ENCODE peak calls at places on chromosomes 3 and 15, in four cellular contexts. S is GM23338, T is GM04503, H is kidney tubule cell. G is an unnamed sample.

GRCh38 chr3:131299836-131300235 is 81.7 kb upstream of the NUDT16 start:
- DNase-seq in S (no peak), T (peak; percentile 9), H (no peak), G (no peak)

GRCh38 chr15:75508741-75509532 is 57.4 kb upstream of the SIN3A start:
- DNase-seq in T (no peak), S (peak; percentile 57), H (peak; percentile 30), G (peak; percentile 32)

GRCh38 chr3:139953131-139953910 is 18.3 kb downstream of the CLSTN2 start:
- DNase-seq in T (no peak), H (peak; percentile 39), S (no peak), G (no peak)

GRCh38 chr3:45986303-45986982 is 9.2 kb downstream of the FYCO1 start:
- DNase-seq in T (no peak), H (peak; percentile 91), S (no peak), G (peak; percentile 90)

GRCh38 chr15:48647963-48648362 is 2.5 kb upstream of the FBN1 start:
- DNase-seq in S (peak; percentile 34), T (no peak), H (peak; percentile 22), G (peak; percentile 27)

GRCh38 chr15:25022233-25022632 is 67.4 kb downstream of the SNRPN start:
- DNase-seq in H (peak; percentile 31), S (no peak), T (no peak), G (peak; percentile 2)

GRCh38 chr15:98009169-98009568 is 48.7 kb downstream of the ARRDC4 start:
- DNase-seq in H (no peak), T (no peak), S (no peak), G (no peak)

GRCh38 chr15:70526974-70527325 is 236.4 kb downstream of the UACA start:
- DNase-seq in H (no peak), T (no peak), S (no peak), G (no peak)

GRCh38 chr3:78115983-78116382 is 1076.1 kb downstream of the ROBO2 start:
- DNase-seq in S (no peak), H (no peak), T (no peak), G (no peak)

GRCh38 chr15:77057072-77057471 is 13.8 kb downstream of the TSPAN3 start:
- DNase-seq in T (no peak), H (no peak), S (no peak), G (no peak)

GRCh38 chr15:47778263-47778770 is 61.0 kb downstream of the SEMA6D start:
- DNase-seq in S (no peak), H (no peak), T (no peak), G (no peak)

GRCh38 chr3:99246010-99246654 is 344.6 kb upstream of the DCBLD2 start:
- DNase-seq in H (peak; percentile 38), T (peak; percentile 26), S (no peak), G (peak; percentile 49)

GRCh38 chr3:45548724-45549123 is 45.8 kb upstream of the LIMD1 start:
- DNase-seq in H (no peak), T (no peak), S (no peak), G (no peak)

GRCh38 chr3:178001670-178002101 is 534.5 kb upstream of the KCNMB2 start:
- DNase-seq in T (no peak), H (no peak), S (no peak), G (peak; percentile 44)

GRCh38 chr3:8529197-8529637 is 27.6 kb downstream of the LMCD1 start:
- DNase-seq in T (peak; percentile 58), H (peak; percentile 69), S (peak; percentile 23), G (no peak)

GRCh38 chr15:98382139-98382538 is 266.2 kb upstream of the IGF1R start:
- DNase-seq in S (peak; percentile 75), T (no peak), H (no peak), G (no peak)

GRCh38 chr15:68700395-68701123 is 120.1 kb downstream of the ANP32A start:
- DNase-seq in H (peak; percentile 20), S (peak; percentile 59), T (peak; percentile 21), G (peak; percentile 50)

GRCh38 chr15:38053786-38054185 is 119.3 kb downstream of the TMCO5A start:
- DNase-seq in S (no peak), T (no peak), H (no peak), G (no peak)

GRCh38 chr3:66302288-66302687 is 81.5 kb downstream of the SLC25A26 start:
- DNase-seq in T (no peak), S (no peak), H (no peak), G (no peak)

GRCh38 chr3:57176045-57176444 is 10.9 kb upstream of the IL17RD start:
- DNase-seq in H (no peak), T (no peak), S (no peak), G (no peak)

GRCh38 chr15:39629376-39629775 is 48.5 kb downstream of the THBS1 start:
- DNase-seq in T (no peak), S (no peak), H (peak; percentile 84), G (peak; percentile 90)

GRCh38 chr3:147987549-147987948 is 578.4 kb downstream of the ZIC1 start:
- DNase-seq in H (no peak), S (peak; percentile 11), T (no peak), G (no peak)

GRCh38 chr3:52490938-52491526 is 4.1 kb upstream of the STAB1 start:
- DNase-seq in T (no peak), H (peak; percentile 29), S (no peak), G (peak; percentile 87)

GRCh38 chr3:196323723-196324122 is 5.7 kb upstream of the DYNLT2B start:
- DNase-seq in H (no peak), S (peak; percentile 71), T (no peak), G (no peak)

GRCh38 chr3:33911525-33912322 is 113.3 kb downstream of the PDCD6IP start:
- DNase-seq in T (peak; percentile 42), H (peak; percentile 88), S (no peak), G (peak; percentile 86)

GRCh38 chr3:42780892-42781700 is 8.0 kb upstream of the CCDC13 start:
- DNase-seq in H (peak; percentile 76), T (peak; percentile 36), S (peak; percentile 88), G (peak; percentile 66)

GRCh38 chr15:75776075-75776443 is 63.4 kb upstream of the CSPG4 start:
- DNase-seq in H (peak; percentile 81), S (peak; percentile 37), T (no peak), G (peak; percentile 63)

GRCh38 chr3:119098620-119099222 is 47.2 kb upstream of the TEX55 start:
- DNase-seq in S (peak; percentile 60), H (peak; percentile 46), T (peak; percentile 8), G (peak; percentile 20)

GRCh38 chr3:52076900-52077299 is 20.5 kb upstream of the DUSP7 start:
- DNase-seq in S (no peak), H (no peak), T (no peak), G (no peak)

GRCh38 chr3:129859272-129859671 is 34.2 kb downstream of the TMCC1 start:
- DNase-seq in H (no peak), T (no peak), S (no peak), G (no peak)

GRCh38 chr3:168684519-168684918 is 588.8 kb upstream of the GOLIM4 start:
- DNase-seq in H (no peak), S (no peak), T (no peak), G (no peak)

GRCh38 chr3:40616420-40616819 is 91.7 kb downstream of the ZNF621 start:
- DNase-seq in S (peak; percentile 43), H (no peak), T (no peak), G (no peak)

G was measured in HT1080.